ENCODE peak calls at places on chromosomes 4 and X, in seven cellular contexts. P is heart right ventricle, J is mesendoderm, O is heart left ventricle, C is OCI-LY7, B is sigmoid colon, A is tibial artery. G is an unnamed sample.

GRCh38 chr4:23924556-23924955 is 34.7 kb upstream of the PPARGC1A start:
- DNase-seq in P (no peak), J (no peak), O (no peak), C (no peak), B (no peak), A (no peak), G (no peak)

GRCh38 chr4:11614426-11614825 is 185.7 kb upstream of the HS3ST1 start:
- DNase-seq in P (no peak), J (peak), O (no peak), C (no peak), B (no peak), A (no peak), G (no peak)

GRCh38 chr4:177005801-177006230 is 213.1 kb upstream of the VEGFC start:
- DNase-seq in P (no peak), J (peak), O (no peak), C (no peak), B (no peak), A (no peak), G (no peak)

GRCh38 chr4:142130636-142131035 is 494.3 kb downstream of the IL15 start:
- DNase-seq in P (no peak), J (no peak), O (no peak), C (no peak), B (no peak), A (no peak), G (no peak)

GRCh38 chr4:140937866-140938265 is 181.7 kb upstream of the TBC1D9 start:
- DNase-seq in P (no peak), J (no peak), O (no peak), C (no peak), B (no peak), A (no peak), G (no peak)

GRCh38 chrX:13658602-13659001 is 5.7 kb downstream of the TCEANC start:
- DNase-seq in P (peak), J (peak), O (no peak), C (peak), B (no peak), A (no peak), G (no peak)

GRCh38 chrX:267771-268261 is 13.4 kb upstream of the PLCXD1 start:
- DNase-seq in P (no peak), J (no peak), O (peak), C (no peak), B (peak), A (peak), G (no peak)

GRCh38 chrX:149074429-149074828 is 430.7 kb downstream of the IDS start:
- DNase-seq in P (peak), J (peak), O (peak), C (peak), B (no peak), A (no peak), G (no peak)

GRCh38 chr4:129394635-129395034 is 298.7 kb downstream of the C4orf33 start:
- DNase-seq in P (no peak), J (no peak), O (no peak), C (no peak), B (no peak), A (no peak), G (no peak)

GRCh38 chr4:145619639-145619996 is 433 bp downstream of the MMAA start:
- DNase-seq in P (peak), J (no peak), O (peak), C (no peak), B (peak), A (peak), G (no peak)

GRCh38 chr4:41709844-41710481 is 38.6 kb downstream of the PHOX2B start:
- DNase-seq in P (no peak), J (no peak), O (no peak), C (no peak), B (no peak), A (no peak), G (no peak)

GRCh38 chr4:103204114-103204513 is 6.0 kb upstream of the CENPE start:
- DNase-seq in P (no peak), J (no peak), O (no peak), C (peak), B (no peak), A (no peak), G (no peak)

GRCh38 chrX:29661290-29661689 is 554.1 kb upstream of the MAGEB2 start:
- DNase-seq in P (no peak), J (no peak), O (no peak), C (no peak), B (no peak), A (no peak), G (no peak)

GRCh38 chrX:19875051-19875432 is 12.4 kb downstream of the SH3KBP1 start:
- DNase-seq in P (no peak), J (peak), O (no peak), C (no peak), B (no peak), A (no peak), G (no peak)

GRCh38 chr4:16858275-16858752 is 40.1 kb downstream of the LDB2 start:
- DNase-seq in P (peak), J (peak), O (peak), C (no peak), B (no peak), A (no peak), G (no peak)

GRCh38 chr4:79498282-79498681 is 90.3 kb upstream of the GK2 start:
- DNase-seq in P (no peak), J (no peak), O (no peak), C (no peak), B (no peak), A (no peak), G (no peak)
- H3K27ac ChIP-seq in P (no peak), J (no peak), O (no peak), C (no peak), B (no peak), A (no peak), G (no peak)

GRCh38 chr4:99410075-99410474 is 25.1 kb downstream of the ADH7 start:
- DNase-seq in P (no peak), J (no peak), O (no peak), C (no peak), B (no peak), A (no peak), G (no peak)

GRCh38 chr4:99404595-99405287 is 30.4 kb downstream of the ADH7 start:
- DNase-seq in P (no peak), J (peak), O (no peak), C (no peak), B (no peak), A (no peak), G (no peak)

GRCh38 chr4:99405433-99406115 is 29.6 kb downstream of the ADH7 start:
- DNase-seq in P (peak), J (peak), O (peak), C (peak), B (peak), A (peak), G (peak)

GRCh38 chr4:99411041-99411440 is 24.1 kb downstream of the ADH7 start:
- DNase-seq in P (no peak), J (no peak), O (no peak), C (no peak), B (no peak), A (no peak), G (no peak)

DNA sequence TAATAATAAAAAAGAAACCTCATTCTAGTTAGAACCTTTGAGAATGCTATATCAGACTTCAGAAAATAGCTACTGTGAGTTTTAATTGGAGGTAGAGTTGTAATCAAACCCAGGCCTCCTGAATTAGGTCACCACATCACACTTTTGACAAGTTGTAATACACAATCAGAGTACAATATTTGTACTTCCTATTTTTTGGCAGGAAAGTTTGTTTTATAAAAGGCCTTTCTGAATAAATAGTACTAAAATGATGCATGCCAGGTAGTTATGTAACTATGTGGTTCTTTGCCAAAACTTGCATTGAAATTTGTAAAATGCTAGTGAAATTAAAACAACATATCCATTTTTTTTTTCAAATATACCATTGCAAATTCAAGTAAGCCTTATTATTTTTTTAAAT is 26.8 kb downstream of the ADH7 start:
- DNase-seq in P (no peak), J (no peak), O (no peak), C (no peak), B (no peak), A (no peak), G (no peak)
- H3K27ac ChIP-seq in P (no peak), J (no peak), O (peak), C (no peak), B (peak), A (peak), G (no peak)

GRCh38 chrX:154751669-154752271 is 893 bp upstream of the GAB3 start:
- DNase-seq in P (peak), J (no peak), O (peak), C (no peak), B (no peak), A (no peak), G (no peak)
- H3K27ac ChIP-seq in P (peak), J (no peak), O (peak), C (no peak), B (peak), A (peak), G (no peak)

DNA sequence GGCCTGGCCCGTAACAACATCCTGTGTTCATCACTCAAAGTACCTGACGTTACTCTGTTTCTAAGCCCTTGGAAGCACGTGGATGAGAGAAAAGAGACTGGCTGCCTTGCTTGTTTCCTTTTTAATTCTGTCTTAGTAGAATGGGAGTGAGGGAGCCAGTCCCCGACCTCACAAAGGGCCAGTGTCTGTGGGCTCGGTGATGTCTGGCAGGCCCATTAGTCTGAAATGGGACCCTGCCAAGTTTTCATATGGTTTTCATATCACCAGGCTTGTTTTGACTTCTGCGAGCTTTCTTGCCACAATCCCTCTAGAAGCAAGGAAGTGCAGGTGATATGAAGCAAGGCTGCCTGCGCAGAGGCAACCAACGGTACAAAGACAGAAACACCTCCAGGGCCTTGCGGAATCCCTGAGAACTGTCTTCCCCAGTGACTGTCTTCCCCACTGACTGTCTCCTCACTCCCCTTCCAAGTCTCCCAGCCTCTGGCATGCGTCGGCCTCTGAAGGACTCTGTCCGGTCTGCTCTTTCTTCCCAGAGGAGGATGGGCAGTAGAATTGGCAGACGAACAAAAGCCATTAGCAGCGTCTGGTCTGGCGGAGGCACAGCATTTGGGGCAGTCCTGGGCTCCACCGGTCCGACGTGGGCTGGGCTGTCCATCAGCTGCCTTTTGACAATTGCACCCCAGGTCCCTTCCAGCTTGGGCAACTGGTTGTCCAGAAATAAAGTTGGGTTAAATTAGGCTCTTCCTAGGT is 20.2 kb upstream of the RASL11B start:
- DNase-seq in P (peak), J (no peak), O (peak), C (no peak), B (no peak), A (no peak), G (peak)
- H3K27ac ChIP-seq in P (peak), J (no peak), O (peak), C (no peak), B (no peak), A (no peak), G (no peak)

GRCh38 chr4:101823864-101824263 is 33.3 kb downstream of the BANK1 start:
- DNase-seq in P (no peak), J (no peak), O (no peak), C (no peak), B (no peak), A (no peak), G (no peak)
- H3K27ac ChIP-seq in P (no peak), J (no peak), O (no peak), C (no peak), B (no peak), A (no peak), G (no peak)

GRCh38 chr4:153260553-153261306 is 56.5 kb downstream of the TRIM2 start:
- DNase-seq in P (no peak), J (peak), O (no peak), C (no peak), B (no peak), A (no peak), G (no peak)

GRCh38 chr4:153260152-153260551 is 55.9 kb downstream of the TRIM2 start:
- DNase-seq in P (no peak), J (peak), O (no peak), C (no peak), B (no peak), A (no peak), G (no peak)

GRCh38 chr4:153261431-153261830 is 57.2 kb downstream of the TRIM2 start:
- DNase-seq in P (no peak), J (no peak), O (no peak), C (no peak), B (no peak), A (no peak), G (no peak)

GRCh38 chr4:153259679-153260078 is 55.4 kb downstream of the TRIM2 start:
- DNase-seq in P (no peak), J (no peak), O (no peak), C (no peak), B (no peak), A (no peak), G (no peak)

DNA sequence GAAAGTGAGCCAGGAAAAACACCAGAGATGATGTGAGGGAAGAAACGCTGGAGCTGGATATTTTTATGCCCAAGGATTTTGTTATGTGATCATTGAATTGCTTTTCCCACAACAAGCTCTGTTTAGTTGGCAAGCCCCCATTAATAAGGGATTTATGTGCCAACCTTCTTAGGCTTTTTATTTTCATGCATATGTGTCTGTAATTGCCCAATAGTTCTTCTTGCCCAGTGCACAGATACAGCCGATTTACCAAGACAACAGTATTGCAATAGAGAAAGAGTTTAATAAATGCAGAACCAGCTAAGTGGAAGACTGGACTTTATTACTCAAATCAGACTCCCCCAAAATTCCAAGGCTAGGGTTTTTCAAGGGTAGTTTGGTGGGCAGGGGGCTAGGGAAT is 57.7 kb downstream of the TRIM2 start:
- DNase-seq in P (no peak), J (no peak), O (no peak), C (no peak), B (no peak), A (no peak), G (no peak)
- H3K27ac ChIP-seq in P (no peak), J (no peak), O (no peak), C (no peak), B (no peak), A (no peak), G (peak)

GRCh38 chrX:136227948-136228584 is 23.1 kb downstream of the MAP7D3 start:
- DNase-seq in P (no peak), J (no peak), O (no peak), C (no peak), B (no peak), A (no peak), G (no peak)
- H3K27ac ChIP-seq in P (no peak), J (no peak), O (no peak), C (no peak), B (no peak), A (no peak), G (no peak)

GRCh38 chr4:185716008-185716976 is 95.7 kb downstream of the SORBS2 start:
- DNase-seq in P (no peak), J (no peak), O (no peak), C (no peak), B (no peak), A (no peak), G (no peak)
- H3K27ac ChIP-seq in P (peak), J (no peak), O (peak), C (no peak), B (peak), A (peak), G (no peak)

DNA sequence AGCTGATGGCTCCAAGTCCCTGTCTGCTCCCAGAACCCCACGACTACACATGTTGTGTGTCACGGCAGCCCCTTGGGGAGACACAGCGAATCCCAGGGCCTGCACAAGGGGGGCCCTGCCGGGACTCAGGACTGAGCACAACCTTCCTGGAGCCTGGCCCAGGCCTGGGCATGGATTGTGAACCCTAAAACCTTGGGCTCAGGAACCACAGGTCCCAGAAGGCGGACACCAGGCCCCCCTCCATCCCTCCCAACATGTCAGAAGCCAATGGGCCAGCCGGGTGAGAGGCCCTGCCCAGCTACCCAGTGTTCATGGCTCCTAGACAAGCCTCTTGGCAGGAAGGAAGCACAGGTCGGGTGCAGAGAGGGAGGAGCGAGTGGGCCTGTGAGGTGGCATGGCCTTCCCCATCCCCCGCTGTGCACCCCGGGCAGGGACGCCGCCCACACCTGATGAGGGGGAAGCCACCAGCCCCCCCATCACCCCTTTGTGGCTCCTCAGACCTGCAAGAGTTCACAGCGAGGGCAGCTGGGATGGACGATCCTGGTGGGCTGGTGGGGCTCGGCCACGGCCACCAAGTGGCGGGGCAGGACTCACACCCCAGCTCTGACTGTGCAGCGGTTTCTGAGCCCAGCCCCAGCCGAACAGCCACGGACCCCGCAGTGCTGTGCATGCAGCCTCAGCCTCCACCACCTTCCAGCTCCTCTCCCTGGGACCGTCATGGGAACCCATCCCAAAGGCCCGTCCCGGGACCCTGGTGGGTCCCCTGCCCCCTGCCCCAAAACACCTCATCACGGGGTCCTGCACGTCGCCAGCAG is 3.7 kb downstream of the PDE6B start:
- DNase-seq in P (no peak), J (no peak), O (no peak), C (no peak), B (no peak), A (peak), G (no peak)
- H3K27ac ChIP-seq in P (no peak), J (no peak), O (no peak), C (no peak), B (no peak), A (no peak), G (no peak)

GRCh38 chrX:109873983-109874382 is 128.9 kb upstream of the TMEM164 start:
- DNase-seq in P (no peak), J (no peak), O (no peak), C (no peak), B (no peak), A (no peak), G (no peak)

GRCh38 chrX:109873576-109873975 is 129.3 kb upstream of the TMEM164 start:
- DNase-seq in P (no peak), J (no peak), O (no peak), C (no peak), B (no peak), A (no peak), G (no peak)

GRCh38 chrX:109875831-109876230 is 127.1 kb upstream of the TMEM164 start:
- DNase-seq in P (no peak), J (no peak), O (no peak), C (no peak), B (no peak), A (no peak), G (no peak)

GRCh38 chrX:109872021-109872730 is 130.7 kb upstream of the TMEM164 start:
- DNase-seq in P (no peak), J (no peak), O (no peak), C (no peak), B (no peak), A (no peak), G (no peak)

DNA sequence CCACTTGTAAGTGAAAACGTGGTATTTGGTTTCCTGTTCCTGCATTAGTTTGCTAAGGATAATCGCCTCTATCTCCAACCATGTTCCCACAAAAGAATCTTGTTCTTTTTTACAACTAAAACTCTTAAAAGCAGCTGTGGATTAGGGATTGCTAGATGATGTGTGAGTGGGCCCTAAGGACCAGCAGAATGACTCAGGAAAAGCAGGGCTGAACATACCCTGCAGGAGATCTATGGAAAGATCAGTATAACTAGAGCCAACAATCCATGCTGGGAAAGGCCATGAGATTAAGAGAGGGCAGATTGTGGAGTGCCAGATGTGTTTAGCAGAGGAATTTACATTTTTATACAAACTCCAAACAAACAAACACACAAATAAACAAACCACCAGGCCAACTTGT is 128.4 kb upstream of the TMEM164 start:
- DNase-seq in P (no peak), J (no peak), O (no peak), C (no peak), B (no peak), A (no peak), G (no peak)
- H3K27ac ChIP-seq in P (no peak), J (no peak), O (no peak), C (no peak), B (no peak), A (no peak), G (no peak)

G was measured in substantia nigra.